ENCODE peak calls at places on chromosomes 4 and X, in six cellular contexts. N is right cardiac atrium, D is activated gamma-delta T cell treated with Interleukin-2 at 50 U/mL for 16 hours, Y is NCI-H1417, T is hepatocyte, Z is H54. S is an unnamed sample.

GRCh38 chrX:633043-633654 is 2.6 kb downstream of the SHOX start:
- DNase-seq in N (no peak), D (no peak), Y (no peak), T (no peak), Z (no peak), S (no peak)

GRCh38 chr4:6555519-6555918 is 19.5 kb upstream of the MAN2B2 start:
- DNase-seq in N (no peak), D (no peak), Y (no peak), T (no peak), Z (no peak), S (no peak)

GRCh38 chr4:66298596-66298995 is 628.3 kb upstream of the EPHA5 start:
- DNase-seq in N (no peak), D (no peak), Y (no peak), T (peak), Z (no peak), S (no peak)

GRCh38 chrX:71532078-71532752 is 689 bp upstream of the OGT start:
- DNase-seq in N (no peak), D (peak), Y (peak), T (peak), Z (no peak), S (peak)

GRCh38 chrX:130916636-130917422 is 13.8 kb upstream of the ENOX2 start:
- DNase-seq in N (no peak), D (peak), Y (peak), T (peak), Z (no peak), S (peak)

GRCh38 chr4:155745984-155746383 is 12.8 kb upstream of the GUCY1B1 start:
- DNase-seq in N (no peak), D (no peak), Y (no peak), T (peak), Z (no peak), S (no peak)

GRCh38 chr4:176238819-176239218 is 30.2 kb downstream of the ASB5 start:
- DNase-seq in N (no peak), D (no peak), Y (no peak), T (no peak), Z (no peak), S (no peak)

GRCh38 chr4:39889226-39889625 is 88.5 kb downstream of the PDS5A start:
- DNase-seq in N (no peak), D (no peak), Y (no peak), T (no peak), Z (no peak), S (no peak)

GRCh38 chr4:76199664-76200211 is 13.9 kb downstream of the SCARB2 start:
- DNase-seq in N (peak), D (no peak), Y (no peak), T (no peak), Z (no peak), S (no peak)

GRCh38 chrX:129769467-129770154 is 10.1 kb upstream of the SASH3 start:
- DNase-seq in N (no peak), D (peak), Y (no peak), T (no peak), Z (no peak), S (no peak)

S was measured in NCI-H187.